ENCODE peak calls at places on chromosome 10, in nine cellular contexts. G, T, C, L, E, H, Q, J and B are unnamed samples.

GRCh38 chr10:120005408-120006280 is 113.1 kb downstream of the SEC23IP start:
- DNase-seq in T (no peak), E (no peak), H (no peak), J (no peak), C (no peak), L (no peak), G (no peak), Q (no peak), B (no peak)

GRCh38 chr10:71747808-71748523 is 25.4 kb downstream of the VSIR start:
- DNase-seq in L (no peak), Q (no peak), E (no peak), C (no peak), H (no peak), T (no peak), G (no peak), J (no peak), B (peak; percentile 52)

GRCh38 chr10:110893559-110894179 is 21.9 kb downstream of the PDCD4 start:
- DNase-seq in C (no peak), T (no peak), G (no peak), L (peak; percentile 60), Q (no peak), E (no peak), H (peak; percentile 36), J (peak; percentile 67), B (no peak)

GRCh38 chr10:20593649-20594048 is 303.5 kb downstream of the NEBL start:
- DNase-seq in Q (no peak), L (peak; percentile 28), J (no peak), E (no peak), T (no peak), G (no peak), C (no peak), H (no peak), B (no peak)

GRCh38 chr10:60044221-60044620 is 137.9 kb upstream of the CCDC6 start:
- DNase-seq in J (no peak), L (peak; percentile 48), Q (no peak), E (no peak), T (no peak), G (no peak), C (no peak), H (peak; percentile 56), B (no peak)

GRCh38 chr10:13890617-13891541 is 304.1 kb downstream of the PRPF18 start:
- DNase-seq in T (no peak), Q (peak; percentile 25), H (peak; percentile 52), J (no peak), G (no peak), C (no peak), L (no peak), E (no peak), B (no peak)

GRCh38 chr10:11776080-11776479 is 33.9 kb downstream of the ECHDC3 start:
- DNase-seq in L (no peak), E (no peak), H (no peak), J (no peak), T (no peak), C (no peak), G (no peak), Q (no peak), B (no peak)

GRCh38 chr10:45470098-45471012 is 96.3 kb downstream of the ALOX5 start:
- DNase-seq in E (no peak), L (no peak), T (peak; percentile 33), H (no peak), G (peak; percentile 63), Q (peak; percentile 51), J (no peak), C (peak; percentile 56), B (no peak)

GRCh38 chr10:48890904-48891839 is 48.5 kb downstream of the LRRC18 start:
- DNase-seq in C (no peak), L (no peak), Q (no peak), T (no peak), E (no peak), G (no peak), J (no peak), H (no peak), B (no peak)

GRCh38 chr10:119541459-119542356 is 811 bp downstream of the RGS10 start:
- DNase-seq in T (peak; percentile 33), L (no peak), J (no peak), G (peak; percentile 73), Q (peak; percentile 82), E (no peak), C (peak; percentile 33), H (peak; percentile 55), B (no peak)

GRCh38 chr10:44982496-44982895 is 3.9 kb upstream of the DEPP1 start:
- DNase-seq in E (no peak), L (no peak), H (no peak), G (no peak), C (no peak), Q (no peak), T (no peak), J (no peak), B (no peak)

GRCh38 chr10:52779541-52780390 is 7.2 kb upstream of the MBL2 start:
- DNase-seq in G (peak; percentile 22), L (peak; percentile 62), T (no peak), Q (no peak), C (no peak), J (no peak), E (no peak), H (peak; percentile 89), B (no peak)

GRCh38 chr10:70575874-70576802 is 26.4 kb downstream of the PRF1 start:
- DNase-seq in G (no peak), J (no peak), Q (no peak), H (peak; percentile 33), C (no peak), L (peak; percentile 44), E (peak; percentile 74), T (no peak), B (peak; percentile 81)

GRCh38 chr10:32489158-32489557 is 43.2 kb downstream of the CCDC7 start:
- DNase-seq in E (no peak), J (no peak), H (no peak), L (no peak), T (no peak), C (no peak), G (no peak), Q (no peak), B (no peak)

GRCh38 chr10:60350400-60350799 is 39.3 kb downstream of the ANK3 start:
- DNase-seq in C (no peak), T (no peak), G (no peak), E (no peak), J (peak; percentile 28), Q (no peak), L (no peak), H (no peak), B (no peak)

GRCh38 chr10:60427148-60427547 is 37.5 kb upstream of the ANK3 start:
- DNase-seq in L (peak; percentile 4), H (no peak), C (no peak), E (no peak), G (no peak), J (no peak), T (no peak), Q (no peak), B (no peak)

GRCh38 chr10:113099431-113100298 is 149.6 kb downstream of the TCF7L2 start:
- DNase-seq in Q (no peak), G (no peak), L (no peak), T (no peak), H (peak; percentile 13), J (no peak), C (no peak), E (peak; percentile 69), B (no peak)

GRCh38 chr10:17923728-17924127 is 28.0 kb upstream of the SLC39A12 start:
- DNase-seq in J (no peak), L (peak; percentile 88), Q (no peak), C (no peak), T (no peak), E (no peak), G (no peak), H (peak; percentile 89), B (no peak)